ENCODE peak calls at places on chromosomes 6 and 20, in four cellular contexts. S is WTC11, W is K562, B is HepG2. Z is an unnamed sample.

GRCh38 chr6:106666290-106667021 is 37.1 kb downstream of the QRSL1 start:
- DNase-seq in W (no peak), S (peak; percentile 26), B (no peak), Z (no peak)

GRCh38 chr20:51768759-51769517 is 748 bp upstream of the ATP9A start:
- DNase-seq in S (no peak), B (no peak), W (no peak), Z (no peak)

GRCh38 chr6:135145509-135145865 is 35.6 kb upstream of the MYB start:
- DNase-seq in S (no peak), B (no peak), W (no peak), Z (no peak)

GRCh38 chr6:113050010-113050893 is 703.1 kb downstream of the RFPL4B start:
- DNase-seq in S (no peak), B (no peak), W (no peak), Z (no peak)

GRCh38 chr6:5511924-5512323 is 250.6 kb downstream of the FARS2 start:
- DNase-seq in W (no peak), S (no peak), B (no peak), Z (no peak)

GRCh38 chr6:159106627-159107241 is 61.9 kb upstream of the TAGAP start:
- DNase-seq in S (peak; percentile 84), W (peak; percentile 84), B (peak; percentile 33), Z (no peak)

GRCh38 chr6:37985355-37985754 is 165.8 kb downstream of the ZFAND3 start:
- DNase-seq in B (no peak), S (no peak), W (no peak), Z (no peak)

GRCh38 chr6:112038268-112038667 is 15.6 kb upstream of the CCN6 start:
- DNase-seq in W (no peak), B (no peak), S (no peak), Z (no peak)

GRCh38 chr6:120938876-120939231 is 395.4 kb downstream of the TBC1D32 start:
- DNase-seq in B (no peak), W (no peak), S (no peak), Z (no peak)

GRCh38 chr20:44494266-44494665 is 18.6 kb downstream of the TTPAL start:
- DNase-seq in W (no peak), S (no peak), B (no peak), Z (no peak)

GRCh38 chr20:43460172-43460829 is 2.6 kb downstream of the SRSF6 start:
- DNase-seq in S (no peak), B (no peak), W (no peak), Z (no peak)

GRCh38 chr20:36532388-36532787 is 8.9 kb upstream of the MYL9 start:
- DNase-seq in B (no peak), W (no peak), S (no peak), Z (no peak)

GRCh38 chr6:40819182-40819834 is 219.7 kb downstream of the UNC5CL start:
- DNase-seq in S (no peak), W (no peak), B (no peak), Z (no peak)

GRCh38 chr6:37115236-37115894 is 54.6 kb upstream of the PIM1 start:
- DNase-seq in W (no peak), B (no peak), S (no peak), Z (no peak)

GRCh38 chr6:5728726-5729434 is 277.8 kb downstream of the NRN1 start:
- DNase-seq in W (no peak), S (no peak), B (no peak), Z (no peak)

GRCh38 chr6:14037402-14038277 is 79.9 kb upstream of the CD83 start:
- DNase-seq in B (no peak), S (no peak), W (no peak), Z (no peak)

GRCh38 chr6:157464653-157465535 is 83.9 kb downstream of the ZDHHC14 start:
- DNase-seq in W (peak; percentile 43), S (no peak), B (no peak), Z (no peak)

GRCh38 chr6:3388786-3389185 is 68.1 kb downstream of the SLC22A23 start:
- DNase-seq in B (no peak), W (no peak), S (no peak), Z (no peak)

GRCh38 chr6:3390698-3391097 is 66.2 kb downstream of the SLC22A23 start:
- DNase-seq in S (no peak), W (peak; percentile 79), B (no peak), Z (no peak)

GRCh38 chr6:3386374-3386857 is 70.4 kb downstream of the SLC22A23 start:
- DNase-seq in B (no peak), S (no peak), W (no peak), Z (no peak)

GRCh38 chr6:3392059-3392458 is 64.8 kb downstream of the SLC22A23 start:
- DNase-seq in B (no peak), S (no peak), W (no peak), Z (no peak)

DNA sequence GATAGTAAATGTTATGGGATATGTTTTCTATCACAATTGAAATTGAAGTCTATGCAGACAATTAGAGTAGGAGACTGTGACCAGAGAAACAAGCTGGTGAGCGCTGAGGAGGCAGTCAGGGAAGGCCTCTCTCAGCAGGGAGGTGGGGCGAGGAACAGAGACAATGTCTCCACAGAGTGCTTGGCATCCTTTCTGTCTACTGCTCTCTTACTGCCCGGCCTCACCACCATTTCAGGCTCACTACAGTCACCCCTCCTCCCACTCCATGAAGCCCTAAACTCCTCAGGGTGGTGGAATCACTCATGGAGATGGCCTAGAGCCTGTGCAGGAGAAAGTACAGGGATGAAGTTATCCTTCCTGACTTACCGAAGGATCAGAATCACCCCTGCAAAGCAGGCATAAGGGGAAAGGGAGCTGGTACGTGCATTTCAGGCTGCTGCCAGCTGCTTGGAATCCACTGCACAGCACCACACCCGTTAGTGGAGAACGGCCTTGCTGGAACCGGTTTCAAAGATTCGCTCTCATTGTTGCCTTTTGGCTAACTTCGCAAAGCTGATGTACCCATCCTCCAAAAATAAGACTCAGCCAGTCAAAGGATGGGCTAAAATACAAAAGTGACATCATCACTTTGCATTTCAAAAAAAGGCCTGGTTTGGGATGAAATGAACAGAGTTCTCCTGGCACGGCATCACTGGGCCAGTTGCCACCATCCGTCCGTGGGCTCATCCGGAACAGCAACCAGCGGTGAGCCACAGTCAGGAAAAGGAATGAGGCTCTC is 67.3 kb downstream of the SLC22A23 start:
- DNase-seq in S (no peak), B (no peak), W (no peak), Z (no peak)
- TF ChIP-seq FOXJ3 in S (no peak), B (no peak), W (no peak), Z (no peak)

DNA sequence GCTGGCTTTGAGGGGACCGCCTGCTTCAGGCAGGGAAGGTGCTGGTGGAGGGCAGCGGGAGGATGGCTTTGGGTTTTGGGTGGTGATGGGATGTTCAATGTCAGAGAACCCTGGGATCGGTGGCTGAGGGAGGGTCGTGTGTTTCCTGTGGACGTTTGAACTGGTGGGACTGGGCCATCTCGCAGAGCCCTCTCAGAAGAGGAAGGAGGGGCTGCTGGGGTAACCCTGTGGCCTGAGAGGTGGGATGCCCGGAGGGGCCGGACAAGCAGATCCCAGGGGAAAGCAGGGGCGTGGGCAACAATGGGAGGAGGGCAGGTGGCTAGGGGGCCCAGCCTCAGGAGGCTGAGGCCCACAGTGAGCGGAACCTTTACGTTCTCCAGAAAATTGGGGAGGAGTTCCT is 34.9 kb downstream of the PYGB start:
- DNase-seq in W (no peak), B (no peak), S (peak; percentile 3), Z (no peak)
- TF ChIP-seq FOXJ3 in W (no peak), B (no peak), S (no peak), Z (no peak)

GRCh38 chr6:7440476-7440875 is 50.9 kb downstream of the RIOK1 start:
- DNase-seq in B (no peak), S (no peak), W (no peak), Z (no peak)

GRCh38 chr6:7441048-7441775 is 51.6 kb downstream of the RIOK1 start:
- DNase-seq in W (no peak), S (no peak), B (no peak), Z (no peak)

GRCh38 chr6:7439243-7439642 is 49.6 kb downstream of the RIOK1 start:
- DNase-seq in S (no peak), B (no peak), W (no peak), Z (no peak)

GRCh38 chr6:7434672-7435071 is 45.1 kb downstream of the RIOK1 start:
- DNase-seq in B (no peak), W (no peak), S (no peak), Z (no peak)

GRCh38 chr6:7438011-7438410 is 48.4 kb downstream of the RIOK1 start:
- DNase-seq in W (no peak), B (no peak), S (no peak), Z (no peak)
- TF ChIP-seq FOXJ3 in W (no peak), B (no peak), S (no peak), Z (no peak)

DNA sequence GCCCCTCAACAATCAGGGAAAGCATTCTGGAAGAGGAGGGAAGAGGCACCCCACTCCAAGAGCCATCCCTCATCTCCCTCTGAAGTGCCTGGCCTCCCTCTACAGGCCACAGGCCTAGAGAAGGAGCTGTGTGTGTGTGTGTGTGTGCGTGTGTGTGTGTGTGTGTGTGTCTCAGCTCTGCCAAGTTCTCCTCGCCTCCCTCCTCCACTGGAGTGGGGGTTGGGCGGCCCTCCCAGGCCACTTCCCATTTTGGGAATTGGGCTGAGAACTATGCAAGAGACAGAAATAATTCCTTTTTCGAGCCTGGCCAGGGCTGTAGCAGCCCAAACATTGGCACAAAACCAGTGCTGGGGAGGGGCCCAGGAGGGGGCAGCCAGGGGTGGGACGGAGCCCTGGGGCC is 35.7 kb downstream of the KCNB1 start:
- DNase-seq in S (peak; percentile 74), W (no peak), B (no peak), Z (no peak)
- TF ChIP-seq FOXJ3 in S (no peak), W (no peak), B (no peak), Z (no peak)